ENCODE peak calls at places on chromosomes 11 and 22, in five cellular contexts. One of them, this sample, is unnamed.

GRCh38 chr11:45485070-45485716 is 180.2 kb downstream of the CHST1 start:
- DNase-seq in esophagus muscularis mucosa: no peak
- DNase-seq in NCI-H1694 treated with DMSO at 0.1 percent for 48 hours: no peak
- DNase-seq in stomach: peak; percentile 9
- DNase-seq in left cardiac atrium: no peak
- DNase-seq in this sample: no peak

GRCh38 chr11:91804057-91804456 is 420.6 kb upstream of the FAT3 start:
- DNase-seq in esophagus muscularis mucosa: no peak
- DNase-seq in NCI-H1694 treated with DMSO at 0.1 percent for 48 hours: no peak
- DNase-seq in stomach: no peak
- DNase-seq in left cardiac atrium: no peak
- DNase-seq in this sample: no peak

GRCh38 chr11:5522308-5522707 is 5.8 kb upstream of the UBQLNL start:
- DNase-seq in esophagus muscularis mucosa: no peak
- DNase-seq in NCI-H1694 treated with DMSO at 0.1 percent for 48 hours: no peak
- DNase-seq in stomach: no peak
- DNase-seq in left cardiac atrium: no peak
- DNase-seq in this sample: no peak

GRCh38 chr11:67117667-67118058 is 1.4 kb upstream of the KDM2A start:
- DNase-seq in esophagus muscularis mucosa: no peak
- DNase-seq in NCI-H1694 treated with DMSO at 0.1 percent for 48 hours: no peak
- DNase-seq in stomach: no peak
- DNase-seq in left cardiac atrium: peak; percentile 57
- DNase-seq in this sample: no peak

GRCh38 chr11:79049627-79050238 is 391.1 kb downstream of the TENM4 start:
- DNase-seq in esophagus muscularis mucosa: no peak
- DNase-seq in NCI-H1694 treated with DMSO at 0.1 percent for 48 hours: no peak
- DNase-seq in stomach: no peak
- DNase-seq in left cardiac atrium: no peak
- DNase-seq in this sample: no peak

GRCh38 chr11:118010738-118011461 is 24.7 kb downstream of the IL10RA start:
- DNase-seq in esophagus muscularis mucosa: peak; percentile 90
- DNase-seq in NCI-H1694 treated with DMSO at 0.1 percent for 48 hours: peak; percentile 3
- DNase-seq in stomach: peak; percentile 52
- DNase-seq in left cardiac atrium: peak; percentile 47
- DNase-seq in this sample: no peak

GRCh38 chr11:46370253-46370652 is 11.2 kb upstream of the MDK start:
- DNase-seq in esophagus muscularis mucosa: no peak
- DNase-seq in NCI-H1694 treated with DMSO at 0.1 percent for 48 hours: no peak
- DNase-seq in stomach: no peak
- DNase-seq in left cardiac atrium: peak; percentile 20
- DNase-seq in this sample: no peak

GRCh38 chr22:23073506-23074229 is 3.3 kb downstream of the GNAZ start:
- DNase-seq in esophagus muscularis mucosa: no peak
- DNase-seq in NCI-H1694 treated with DMSO at 0.1 percent for 48 hours: peak; percentile 82
- DNase-seq in stomach: no peak
- DNase-seq in left cardiac atrium: peak; percentile 11
- DNase-seq in this sample: no peak

GRCh38 chr11:73729594-73730206 is 31.2 kb downstream of the RAB6A start:
- DNase-seq in esophagus muscularis mucosa: no peak
- DNase-seq in NCI-H1694 treated with DMSO at 0.1 percent for 48 hours: no peak
- DNase-seq in stomach: no peak
- DNase-seq in left cardiac atrium: no peak
- DNase-seq in this sample: no peak

GRCh38 chr11:120337896-120338840 is 2.0 kb downstream of the ARHGEF12 start:
- DNase-seq in esophagus muscularis mucosa: no peak
- DNase-seq in NCI-H1694 treated with DMSO at 0.1 percent for 48 hours: no peak
- DNase-seq in stomach: no peak
- DNase-seq in left cardiac atrium: no peak
- DNase-seq in this sample: no peak

GRCh38 chr11:104581246-104581980 is 316.8 kb downstream of the CASP12 start:
- DNase-seq in esophagus muscularis mucosa: no peak
- DNase-seq in NCI-H1694 treated with DMSO at 0.1 percent for 48 hours: no peak
- DNase-seq in stomach: no peak
- DNase-seq in left cardiac atrium: no peak
- DNase-seq in this sample: no peak

GRCh38 chr11:21465920-21466319 is 727.0 kb upstream of the ANO5 start:
- DNase-seq in esophagus muscularis mucosa: no peak
- DNase-seq in NCI-H1694 treated with DMSO at 0.1 percent for 48 hours: no peak
- DNase-seq in stomach: no peak
- DNase-seq in left cardiac atrium: no peak
- DNase-seq in this sample: no peak

GRCh38 chr22:44658371-44658953 is 43.5 kb upstream of the PRR5 start:
- DNase-seq in esophagus muscularis mucosa: peak; percentile 91
- DNase-seq in NCI-H1694 treated with DMSO at 0.1 percent for 48 hours: no peak
- DNase-seq in stomach: no peak
- DNase-seq in left cardiac atrium: peak; percentile 72
- DNase-seq in this sample: no peak

GRCh38 chr22:38454361-38455062 is 487 bp downstream of the KCNJ4 start:
- DNase-seq in esophagus muscularis mucosa: no peak
- DNase-seq in NCI-H1694 treated with DMSO at 0.1 percent for 48 hours: no peak
- DNase-seq in stomach: no peak
- DNase-seq in left cardiac atrium: no peak
- DNase-seq in this sample: no peak

GRCh38 chr11:61545921-61546320 is 35.0 kb downstream of the SYT7 start:
- DNase-seq in esophagus muscularis mucosa: no peak
- DNase-seq in NCI-H1694 treated with DMSO at 0.1 percent for 48 hours: no peak
- DNase-seq in stomach: no peak
- DNase-seq in left cardiac atrium: no peak
- DNase-seq in this sample: no peak

GRCh38 chr11:47768090-47768620 is 1.0 kb upstream of the FNBP4 start:
- DNase-seq in esophagus muscularis mucosa: no peak
- DNase-seq in NCI-H1694 treated with DMSO at 0.1 percent for 48 hours: peak; percentile 45
- DNase-seq in stomach: peak; percentile 49
- DNase-seq in left cardiac atrium: peak; percentile 80
- DNase-seq in this sample: no peak

GRCh38 chr11:88594274-88594950 is 256.9 kb upstream of the CTSC start:
- DNase-seq in esophagus muscularis mucosa: no peak
- DNase-seq in NCI-H1694 treated with DMSO at 0.1 percent for 48 hours: no peak
- DNase-seq in stomach: no peak
- DNase-seq in left cardiac atrium: no peak
- DNase-seq in this sample: no peak

GRCh38 chr11:45920531-45921477 is 1.7 kb upstream of the LARGE2 start:
- DNase-seq in esophagus muscularis mucosa: no peak
- DNase-seq in NCI-H1694 treated with DMSO at 0.1 percent for 48 hours: no peak
- DNase-seq in stomach: no peak
- DNase-seq in left cardiac atrium: peak; percentile 10
- DNase-seq in this sample: no peak

GRCh38 chr11:118705111-118705741 is 25.8 kb upstream of the TREH start:
- DNase-seq in esophagus muscularis mucosa: no peak
- DNase-seq in NCI-H1694 treated with DMSO at 0.1 percent for 48 hours: no peak
- DNase-seq in stomach: no peak
- DNase-seq in left cardiac atrium: no peak
- DNase-seq in this sample: no peak

This sample was measured in NK-92 treated with Interleukin-12 subunit alpha and Interleukin-12 subunit beta, amount 100 ng/mL, for 24 hours.